ENCODE peak calls at places on chromosomes 12 and 14, in nine cellular contexts. D is ascending aorta; Y is effector memory CD4-positive, alpha-beta T cell; N is right lobe of liver; Z is mesendoderm; L is psoas muscle; X is heart right ventricle; M is left ventricle myocardium inferior; F is transverse colon. R is an unnamed sample.

GRCh38 chr12:102080842-102081241 is 19.1 kb upstream of the WASHC3 start:
- DNase-seq in D (no peak), Y (no peak), N (no peak), Z (no peak), L (no peak), X (no peak), M (no peak), F (no peak), R (no peak)

GRCh38 chr14:64704145-64704742 is at the start of gene PLEKHG3:
- DNase-seq in D (no peak), Y (peak; percentile 36), N (peak; percentile 91), Z (peak; percentile 94), L (peak; percentile 73), X (peak; percentile 85), M (peak; percentile 85), F (peak; percentile 90), R (no peak)

GRCh38 chr12:60335765-60336164 is 739.9 kb downstream of the SLC16A7 start:
- DNase-seq in D (no peak), Y (no peak), N (no peak), Z (peak; percentile 43), L (no peak), X (no peak), M (no peak), F (no peak), R (peak; percentile 14)

GRCh38 chr12:102016472-102016871 is 45.3 kb downstream of the WASHC3 start:
- DNase-seq in D (no peak), Y (no peak), N (no peak), Z (no peak), L (no peak), X (no peak), M (no peak), F (no peak), R (no peak)

GRCh38 chr12:90974286-90974685 is 19.3 kb upstream of the CCER1 start:
- DNase-seq in D (no peak), Y (no peak), N (no peak), Z (no peak), L (no peak), X (no peak), M (no peak), F (no peak), R (no peak)

GRCh38 chr12:27001663-27002062 is 12.5 kb downstream of the TM7SF3 start:
- DNase-seq in D (no peak), Y (no peak), N (no peak), Z (no peak), L (no peak), X (no peak), M (no peak), F (no peak), R (no peak)

GRCh38 chr12:78210494-78210860 is 379.8 kb downstream of the NAV3 start:
- DNase-seq in D (no peak), Y (no peak), N (no peak), Z (no peak), L (no peak), X (no peak), M (no peak), F (no peak), R (no peak)

GRCh38 chr14:66163023-66163422 is 323.1 kb upstream of the CCDC196 start:
- DNase-seq in D (no peak), Y (no peak), N (no peak), Z (no peak), L (no peak), X (no peak), M (no peak), F (no peak), R (no peak)

GRCh38 chr12:14663002-14663401 is 33.4 kb downstream of the GUCY2C start:
- DNase-seq in D (no peak), Y (no peak), N (no peak), Z (no peak), L (no peak), X (no peak), M (no peak), F (no peak), R (no peak)

GRCh38 chr12:124395284-124395752 is 100.4 kb downstream of the RFLNA start:
- DNase-seq in D (no peak), Y (no peak), N (no peak), Z (no peak), L (no peak), X (no peak), M (no peak), F (no peak), R (no peak)

GRCh38 chr12:31860401-31860800 is 98.8 kb upstream of the RESF1 start:
- DNase-seq in D (no peak), Y (no peak), N (no peak), Z (no peak), L (no peak), X (no peak), M (no peak), F (no peak), R (no peak)

GRCh38 chr12:67748761-67749075 is 100.2 kb downstream of the DYRK2 start:
- DNase-seq in D (no peak), Y (no peak), N (no peak), Z (no peak), L (no peak), X (no peak), M (no peak), F (no peak), R (no peak)

GRCh38 chr14:68789002-68789797 is 3.7 kb downstream of the ZFP36L1 start:
- DNase-seq in D (no peak), Y (peak; percentile 82), N (peak; percentile 88), Z (peak; percentile 86), L (peak; percentile 88), X (peak; percentile 85), M (peak; percentile 87), F (peak; percentile 91), R (no peak)
- H3K4me3 ChIP-seq in D (peak overlapping the region; percentile 77), Y (peak overlapping the region; percentile 98), N (peak overlapping the region; percentile 90), Z (no peak overlapping the region), L (peak overlapping the region; percentile 91), X (peak overlapping the region; percentile 85), M (peak overlapping the region; percentile 96), F (peak overlapping the region; percentile 86), R (peak overlapping the region; percentile 71)

DNA sequence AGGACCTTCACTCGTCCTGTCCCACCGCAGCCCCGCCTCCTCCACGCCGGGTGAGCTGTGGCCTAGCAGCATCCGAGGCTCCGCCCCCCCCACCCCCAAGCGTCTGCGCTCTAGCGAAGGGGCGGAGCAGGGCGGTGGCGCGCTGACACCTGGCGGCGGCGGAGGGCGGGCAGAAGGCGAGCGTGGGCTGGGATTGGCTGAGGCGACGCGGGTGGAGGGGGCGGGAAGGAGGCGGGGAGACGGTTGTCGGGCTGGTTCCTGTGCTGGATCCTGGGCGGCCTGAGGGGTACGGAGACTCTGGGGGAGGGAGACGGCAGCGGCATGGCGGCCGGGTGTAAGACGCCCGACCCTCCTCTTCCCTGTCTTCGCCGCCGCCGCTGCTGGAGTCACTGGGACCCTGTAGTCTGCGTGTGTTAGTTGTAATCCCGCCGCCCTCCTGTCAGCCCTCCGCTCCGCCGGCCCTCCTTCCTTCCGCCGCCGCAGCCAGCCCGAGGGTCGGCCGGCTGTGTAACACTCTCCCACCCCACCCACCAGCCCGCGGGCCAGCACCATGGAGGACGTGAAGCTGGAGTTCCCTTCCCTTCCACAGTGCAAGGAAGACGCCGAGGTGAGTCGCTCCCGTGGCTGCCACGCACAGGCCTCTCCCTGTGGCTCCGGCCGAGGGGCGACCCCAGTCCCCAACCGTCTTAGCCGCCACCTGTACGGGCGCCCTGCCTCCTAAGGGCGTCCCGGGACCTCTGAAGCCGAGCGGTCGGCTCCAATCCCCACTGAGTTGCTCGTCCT is at the start of gene STYX:
- DNase-seq in D (peak; percentile 98), Y (peak; percentile 98), N (peak; percentile 100), Z (peak; percentile 99), L (peak; percentile 98), X (peak; percentile 99), M (peak; percentile 99), F (peak; percentile 99), R (peak; percentile 92)
- H3K36me3 ChIP-seq in D (peaks cover 20% of the 10 kb centered on the region), Y (peaks cover 16% of the 10 kb centered on the region), N (peaks cover 13% of the 10 kb centered on the region), Z (no peaks in the 10 kb centered on the region), L (no peaks in the 10 kb centered on the region), X (no peaks in the 10 kb centered on the region), M (peaks cover 50% of the 10 kb centered on the region), F (peaks cover 8% of the 10 kb centered on the region), R (no peaks in the 10 kb centered on the region)

GRCh38 chr12:54055522-54055921 is 1.9 kb downstream of the HOXC4 start:
- DNase-seq in D (no peak), Y (no peak), N (no peak), Z (no peak), L (no peak), X (no peak), M (no peak), F (no peak), R (no peak)
- H3K27me3 ChIP-seq in D (no peaks in the 10 kb centered on the region), Y (peaks cover 51% of the 10 kb centered on the region), N (peaks cover 26% of the 10 kb centered on the region), Z (peaks cover 98% of the 10 kb centered on the region), L (no peaks in the 10 kb centered on the region), X (peaks cover 98% of the 10 kb centered on the region), M (peaks cover 98% of the 10 kb centered on the region), F (peaks cover 100% of the 10 kb centered on the region), R (peaks cover 13% of the 10 kb centered on the region)

GRCh38 chr12:25958254-25959068 is at the start of gene RASSF8:
- DNase-seq in D (no peak), Y (no peak), N (peak; percentile 82), Z (peak; percentile 80), L (peak; percentile 84), X (peak; percentile 83), M (peak; percentile 77), F (peak; percentile 62), R (no peak)

GRCh38 chr12:25960176-25960575 is 1.7 kb downstream of the RASSF8 start:
- DNase-seq in D (no peak), Y (no peak), N (no peak), Z (peak; percentile 65), L (no peak), X (no peak), M (peak; percentile 29), F (no peak), R (no peak)

GRCh38 chr12:25962932-25963525 is 4.5 kb downstream of the RASSF8 start:
- DNase-seq in D (no peak), Y (no peak), N (no peak), Z (no peak), L (no peak), X (no peak), M (no peak), F (no peak), R (no peak)

GRCh38 chr12:25959069-25959961 is 833 bp downstream of the RASSF8 start:
- DNase-seq in D (no peak), Y (no peak), N (peak; percentile 70), Z (peak; percentile 54), L (peak; percentile 68), X (peak; percentile 60), M (peak; percentile 45), F (peak; percentile 31), R (no peak)

GRCh38 chr12:25960926-25961325 is 2.4 kb downstream of the RASSF8 start:
- DNase-seq in D (no peak), Y (no peak), N (no peak), Z (no peak), L (no peak), X (no peak), M (no peak), F (no peak), R (no peak)
- H3K4me3 ChIP-seq in D (peak overlapping the region; percentile 21), Y (no peak overlapping the region), N (no peak overlapping the region), Z (no peak overlapping the region), L (peak overlapping the region; percentile 74), X (no peak overlapping the region), M (peak overlapping the region; percentile 90), F (no peak overlapping the region), R (no peak overlapping the region)

DNA sequence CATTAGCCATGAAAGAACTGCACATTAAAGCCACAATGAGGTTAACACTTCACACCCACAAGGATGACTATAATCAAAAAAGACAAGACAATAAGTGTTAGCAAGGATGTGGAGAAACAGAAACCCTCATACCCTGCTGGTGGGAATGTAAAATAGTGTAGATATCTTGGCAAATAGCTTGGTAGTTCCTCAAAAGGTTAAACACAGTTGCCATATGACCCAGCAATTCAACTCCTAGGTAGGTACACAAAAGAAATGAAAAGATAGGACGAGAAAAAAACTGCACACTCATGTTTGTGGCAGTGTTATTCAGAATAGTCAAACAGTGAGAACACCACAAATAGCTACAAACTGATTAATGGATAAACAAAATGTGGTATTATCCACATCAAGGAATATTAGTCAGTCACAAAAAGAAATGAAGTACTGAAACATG is 93.5 kb downstream of the ATXN2 start:
- DNase-seq in D (no peak), Y (no peak), N (no peak), Z (peak; percentile 15), L (no peak), X (no peak), M (no peak), F (no peak), R (no peak)
- H3K36me3 ChIP-seq in D (peaks cover 72% of the 10 kb centered on the region), Y (peaks cover 21% of the 10 kb centered on the region), N (peaks cover 39% of the 10 kb centered on the region), Z (peaks cover 2% of the 10 kb centered on the region), L (peaks cover under 1% of the 10 kb centered on the region), X (no peaks in the 10 kb centered on the region), M (peaks cover 64% of the 10 kb centered on the region), F (peaks cover 49% of the 10 kb centered on the region), R (no peaks in the 10 kb centered on the region)

R was measured in kidney epithelial cell.